ENCODE peak calls at places on chromosomes 2 and 18, in five cellular contexts. N is neural progenitor cell; R is right atrium auricular region; W is spleen; Y is naive thymus-derived CD4-positive, alpha-beta T cell. U is an unnamed sample. For H3K4me1 and H3K36me3, the result is how much of the 10 kb centered on the place peaks cover.

GRCh38 chr2:131556998-131557397 is 29.3 kb downstream of the CCDC74A start:
- DNase-seq in R (no peak), Y (no peak), W (no peak), N (no peak), U (no peak)

GRCh38 chr2:44785433-44785832 is 156.1 kb upstream of the SIX3 start:
- DNase-seq in W (no peak), R (no peak), N (no peak), Y (no peak), U (no peak)

GRCh38 chr2:15868704-15869103 is 71.6 kb upstream of the MYCN start:
- DNase-seq in Y (no peak), R (no peak), N (no peak), W (no peak), U (no peak)

GRCh38 chr2:84546551-84546950 is 30.3 kb downstream of the DNAH6 start:
- DNase-seq in N (no peak), Y (no peak), W (no peak), R (no peak), U (no peak)

GRCh38 chr2:190339394-190339793 is 4.0 kb upstream of the INPP1 start:
- DNase-seq in Y (no peak), R (no peak), N (no peak), W (no peak), U (no peak)

GRCh38 chr2:105104208-105104731 is 66.4 kb downstream of the MRPS9 start:
- DNase-seq in W (no peak), R (no peak), Y (no peak), N (no peak), U (no peak)

GRCh38 chr2:105761931-105762515 is 17.3 kb downstream of the NCK2 start:
- DNase-seq in R (no peak), W (no peak), Y (no peak), N (peak), U (no peak)

GRCh38 chr2:69631402-69631801 is 12.1 kb downstream of the AAK1 start:
- DNase-seq in R (no peak), N (no peak), W (no peak), Y (no peak), U (no peak)

GRCh38 chr2:49490710-49491109 is 336.4 kb upstream of the FSHR start:
- DNase-seq in W (no peak), N (peak), R (no peak), Y (no peak), U (no peak)

GRCh38 chr2:143819190-143819735 is 690.0 kb downstream of the ARHGAP15 start:
- DNase-seq in R (no peak), W (no peak), N (no peak), Y (no peak), U (no peak)

GRCh38 chr2:178163395-178163794 is 30.9 kb upstream of the OSBPL6 start:
- DNase-seq in R (no peak), N (no peak), W (no peak), Y (no peak), U (no peak)

GRCh38 chr2:210442457-210442856 is 34.1 kb downstream of the LANCL1 start:
- DNase-seq in Y (no peak), R (no peak), N (no peak), W (no peak), U (peak)

GRCh38 chr2:41720702-41721344 is 327.0 kb upstream of the PKDCC start:
- DNase-seq in R (no peak), N (no peak), Y (no peak), W (no peak), U (no peak)

GRCh38 chr2:237613679-237614078 is 13.7 kb upstream of the LRRFIP1 start:
- DNase-seq in Y (no peak), R (no peak), N (no peak), W (no peak), U (no peak)

GRCh38 chr2:137151731-137152130 is 386.4 kb downstream of the THSD7B start:
- DNase-seq in N (no peak), W (no peak), Y (no peak), R (no peak), U (no peak)

GRCh38 chr2:2683581-2683980 is 352.5 kb upstream of the MYT1L start:
- DNase-seq in W (no peak), R (no peak), Y (no peak), N (no peak), U (no peak)

GRCh38 chr2:221529943-221530652 is 42.0 kb downstream of the EPHA4 start:
- DNase-seq in Y (no peak), W (no peak), N (no peak), R (no peak), U (no peak)

GRCh38 chr18:55000529-55000928 is 41.3 kb upstream of the CCDC68 start:
- DNase-seq in W (no peak), N (no peak), R (no peak), Y (no peak), U (no peak)

GRCh38 chr2:202014328-202015034 is 19.2 kb upstream of the FZD7 start:
- DNase-seq in W (no peak), N (no peak), Y (no peak), R (no peak), U (no peak)

GRCh38 chr2:20624156-20624883 is 26.6 kb downstream of the HS1BP3 start:
- DNase-seq in R (no peak), N (no peak), W (peak), Y (no peak), U (no peak)

GRCh38 chr2:121197369-121198091 is 87.5 kb downstream of the TFCP2L1 start:
- DNase-seq in W (peak), R (peak), N (no peak), Y (no peak), U (no peak)

GRCh38 chr2:212843409-212844199 is 305.0 kb upstream of the ERBB4 start:
- DNase-seq in W (no peak), R (no peak), N (no peak), Y (no peak), U (no peak)

GRCh38 chr2:95296036-95296435 is 1.1 kb upstream of the KCNIP3 start:
- DNase-seq in W (no peak), Y (no peak), N (peak), R (no peak), U (no peak)

GRCh38 chr2:182666674-182667320 is 49.3 kb upstream of the DNAJC10 start:
- DNase-seq in Y (peak), R (no peak), W (no peak), N (peak), U (peak)

GRCh38 chr2:42959148-42959992 is 167.0 kb upstream of the HAAO start:
- DNase-seq in W (no peak), Y (no peak), R (peak), N (no peak), U (no peak)

GRCh38 chr18:525066-525797 is 24.7 kb upstream of the COLEC12 start:
- DNase-seq in Y (no peak), W (no peak), R (no peak), N (no peak), U (no peak)

GRCh38 chr2:162138310-162138709 is 13.7 kb downstream of the GCG start:
- DNase-seq in W (no peak), Y (no peak), N (no peak), R (no peak), U (no peak)

GRCh38 chr18:53795610-53796009 is 428.9 kb downstream of the MBD2 start:
- DNase-seq in N (no peak), Y (no peak), W (no peak), R (no peak), U (no peak)

GRCh38 chr2:63598971-63599370 is 10.2 kb downstream of the MDH1 start:
- DNase-seq in R (no peak), Y (no peak), W (no peak), N (no peak), U (no peak)

DNA sequence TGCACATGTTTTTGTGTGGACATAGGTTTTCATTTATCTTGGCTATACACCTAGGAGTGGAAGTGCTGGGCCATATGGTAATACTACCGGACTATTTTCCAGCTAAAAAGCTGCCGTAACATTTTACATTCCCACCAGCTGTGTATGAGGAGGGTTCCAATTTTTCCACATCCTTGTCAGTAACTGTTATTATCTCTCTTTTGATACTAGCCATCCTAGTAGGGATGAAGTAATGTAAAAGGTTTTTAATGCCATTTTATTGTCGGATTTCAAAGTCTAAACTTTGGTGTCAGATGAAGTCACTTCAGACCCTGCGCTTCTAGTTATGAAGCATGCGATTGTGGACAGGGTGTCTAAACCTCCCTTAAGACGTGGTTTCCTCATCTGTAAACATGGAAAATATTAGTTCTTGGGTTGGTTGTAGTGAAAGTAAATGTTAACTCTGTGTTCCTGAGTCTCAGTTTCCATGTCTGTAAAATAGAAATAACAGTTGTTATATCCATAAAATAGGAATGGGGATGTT is 4.6 kb downstream of the DGKD start:
- DNase-seq in R (no peak), N (no peak), Y (no peak), W (no peak), U (no peak)
- H3K4me1 ChIP-seq in R (under half), N (under half), Y (under half), W (under half), U (under half)

GRCh38 chr2:187011206-187011605 is 162.2 kb upstream of the ZSWIM2 start:
- DNase-seq in W (no peak), N (no peak), Y (no peak), R (no peak), U (no peak)
- H3K27ac ChIP-seq in W (no peak), N (no peak), Y (no peak), R (no peak), U (no peak)

DNA sequence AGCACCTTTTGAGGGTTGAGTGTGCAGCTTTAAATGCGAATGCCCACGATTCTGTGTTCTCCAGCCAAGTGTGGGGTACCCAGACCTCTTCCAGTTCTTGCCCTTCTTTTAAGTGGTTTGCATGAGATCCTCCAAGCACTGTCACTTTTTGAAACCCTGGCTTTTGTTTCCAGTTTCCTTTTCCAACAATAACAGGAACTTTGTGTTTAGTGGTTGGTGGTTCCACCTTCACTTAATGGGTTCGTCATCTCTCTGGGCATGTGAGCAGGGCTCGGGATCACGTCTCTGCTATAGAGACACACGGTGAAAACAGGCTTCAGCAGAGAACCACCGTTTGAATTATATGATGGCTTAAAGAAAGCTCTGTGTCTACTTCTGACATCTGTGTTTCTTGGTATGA is 197.6 kb downstream of the LDLRAD4 start:
- DNase-seq in Y (no peak), N (no peak), R (no peak), W (no peak), U (no peak)
- H3K36me3 ChIP-seq in Y (under half), N (under half), R (under half), W (under half), U (under half)

GRCh38 chr2:197236816-197237215 is 73.8 kb downstream of the ANKRD44 start:
- DNase-seq in W (no peak), N (no peak), Y (no peak), R (no peak), U (no peak)

GRCh38 chr2:197234792-197235191 is 75.8 kb downstream of the ANKRD44 start:
- DNase-seq in R (no peak), N (peak), Y (no peak), W (no peak), U (no peak)

GRCh38 chr2:197232010-197232409 is 78.6 kb downstream of the ANKRD44 start:
- DNase-seq in Y (peak), R (no peak), W (no peak), N (no peak), U (no peak)

GRCh38 chr2:197236159-197236558 is 74.4 kb downstream of the ANKRD44 start:
- DNase-seq in W (no peak), N (no peak), Y (no peak), R (no peak), U (no peak)

GRCh38 chr2:197233473-197233872 is 77.1 kb downstream of the ANKRD44 start:
- DNase-seq in N (no peak), W (no peak), Y (no peak), R (no peak), U (no peak)
- H3K4me1 ChIP-seq in N (under half), W (under half), Y (half or more), R (under half), U (half or more)

GRCh38 chr2:74573747-74574562 is 19.4 kb downstream of the DOK1 start:
- DNase-seq in Y (peak), N (no peak), R (no peak), W (no peak), U (peak)
- H3K27ac ChIP-seq in Y (peak), N (no peak), R (no peak), W (peak), U (peak)

DNA sequence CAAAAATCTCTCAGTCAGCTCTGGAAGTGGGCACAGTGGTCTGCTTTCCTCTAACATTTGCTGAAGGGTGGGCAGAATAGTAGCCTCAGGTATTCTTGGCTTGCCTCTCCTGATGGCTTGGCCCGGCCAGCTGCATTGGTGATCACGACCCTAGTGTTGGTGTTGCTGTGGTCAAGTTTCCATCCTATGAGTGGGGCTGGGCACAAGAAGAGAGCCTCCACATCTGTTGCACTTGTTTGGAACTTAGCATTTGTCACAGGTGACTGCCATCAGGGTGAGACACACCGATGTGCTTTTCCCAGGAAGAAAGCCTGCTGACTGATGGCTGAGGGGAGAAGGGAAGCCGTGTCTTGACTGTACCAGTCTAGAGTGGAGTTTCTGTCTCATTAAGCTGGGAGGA is 33.1 kb upstream of the SNORC start:
- DNase-seq in R (no peak), Y (no peak), W (no peak), N (no peak), U (no peak)
- H3K36me3 ChIP-seq in R (half or more), Y (under half), W (half or more), N (under half), U (half or more)

GRCh38 chr2:85779641-85780315 is 26.0 kb downstream of the ATOH8 start:
- DNase-seq in R (no peak), Y (no peak), W (peak), N (no peak), U (no peak)
- H3K4me1 ChIP-seq in R (half or more), Y (under half), W (under half), N (under half), U (under half)